ENCODE peak calls at places on chromosome 4, in four cellular contexts. M, Z, I and K are unnamed samples.

GRCh38 chr4:909821-910220 is 22.3 kb downstream of the GAK start:
- DNase-seq in M (no peak), Z (no peak), I (no peak), K (no peak)

GRCh38 chr4:184409911-184410692 is 64.2 kb downstream of the IRF2 start:
- DNase-seq in M (no peak), Z (no peak), I (no peak), K (no peak)

GRCh38 chr4:6632125-6632524 is 8.4 kb upstream of the MRFAP1 start:
- DNase-seq in M (no peak), Z (no peak), I (no peak), K (no peak)

GRCh38 chr4:13544556-13545393 is 467 bp upstream of the NKX3-2 start:
- DNase-seq in M (peak), Z (peak), I (peak), K (peak)

GRCh38 chr4:2292679-2293108 is 30.8 kb upstream of the MXD4 start:
- DNase-seq in M (no peak), Z (no peak), I (no peak), K (no peak)

GRCh38 chr4:156169011-156169410 is 215.3 kb upstream of the CTSO start:
- DNase-seq in M (peak), Z (peak), I (peak), K (peak)

GRCh38 chr4:183289688-183290087 is 30.4 kb downstream of the CLDN22 start:
- DNase-seq in M (no peak), Z (no peak), I (no peak), K (no peak)

GRCh38 chr4:13703096-13703495 is 75.6 kb upstream of the BOD1L1 start:
- DNase-seq in M (no peak), Z (no peak), I (no peak), K (no peak)

GRCh38 chr4:165433529-165433928 is 54.7 kb downstream of the CPE start:
- DNase-seq in M (no peak), Z (no peak), I (peak), K (no peak)

GRCh38 chr4:55075823-55076418 is 49.5 kb downstream of the KDR start:
- DNase-seq in M (no peak), Z (no peak), I (no peak), K (no peak)

GRCh38 chr4:7402526-7402925 is 32.2 kb downstream of the PSAPL1 start:
- DNase-seq in M (no peak), Z (no peak), I (peak), K (no peak)

GRCh38 chr4:186789671-186790070 is 66.0 kb upstream of the FAT1 start:
- DNase-seq in M (no peak), Z (no peak), I (no peak), K (peak)

GRCh38 chr4:48670587-48670986 is 109.5 kb downstream of the FRYL start:
- DNase-seq in M (no peak), Z (no peak), I (no peak), K (no peak)
- H3K4me3 ChIP-seq in M (no peak), Z (no peak), I (no peak), K (no peak)

DNA sequence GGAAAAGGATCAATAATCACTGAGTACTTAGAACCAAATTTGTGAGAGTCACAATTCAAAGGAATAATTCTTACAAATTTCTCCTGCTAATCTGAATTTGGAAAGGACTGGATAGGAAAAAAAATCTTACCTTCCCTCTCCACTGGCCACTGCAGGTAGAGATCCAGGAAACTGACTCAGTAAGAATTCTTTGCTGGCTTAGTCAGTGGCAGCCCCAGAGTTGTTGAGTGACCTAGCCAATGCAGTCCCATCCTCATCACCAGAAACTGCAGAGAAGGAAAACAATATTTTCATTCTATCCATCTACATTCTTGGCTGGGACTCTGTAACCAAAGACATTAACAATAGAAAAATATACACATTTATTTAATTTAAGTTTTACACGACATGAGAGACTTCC is 572.0 kb downstream of the ADGRL3 start:
- DNase-seq in M (no peak), Z (no peak), I (peak), K (no peak)
- H3K4me3 ChIP-seq in M (no peak), Z (no peak), I (no peak), K (no peak)

DNA sequence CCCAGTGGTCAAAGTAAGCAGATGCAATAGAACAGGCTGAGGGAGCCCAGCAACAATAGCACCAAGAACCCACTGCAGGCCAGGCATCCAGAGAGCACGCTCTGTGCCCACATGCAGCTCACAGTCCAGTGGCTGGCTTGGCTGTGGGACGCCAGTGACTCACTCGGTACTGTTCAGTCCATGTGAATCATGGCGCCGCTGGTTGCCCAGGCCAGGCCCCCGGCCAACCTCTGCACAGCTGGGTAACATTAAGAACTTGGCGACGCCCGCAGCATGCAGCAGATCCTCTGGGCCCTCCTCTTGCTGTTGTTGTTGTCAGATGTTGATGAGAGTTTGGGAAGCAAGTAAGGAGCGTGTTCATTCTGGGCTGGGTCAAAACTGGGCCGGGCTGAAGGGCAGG is 60.5 kb downstream of the MSX1 start:
- DNase-seq in M (no peak), Z (no peak), I (peak), K (no peak)
- H3K4me3 ChIP-seq in M (no peak), Z (no peak), I (no peak), K (no peak)

GRCh38 chr4:105093975-105094374 is 52.7 kb upstream of the TET2 start:
- DNase-seq in M (no peak), Z (no peak), I (no peak), K (no peak)

GRCh38 chr4:105092768-105093167 is 53.9 kb upstream of the TET2 start:
- DNase-seq in M (no peak), Z (no peak), I (peak), K (no peak)

GRCh38 chr4:105092356-105092755 is 54.3 kb upstream of the TET2 start:
- DNase-seq in M (no peak), Z (peak), I (peak), K (no peak)

GRCh38 chr4:105088110-105088879 is 58.4 kb upstream of the TET2 start:
- DNase-seq in M (no peak), Z (peak), I (peak), K (peak)
- H3K4me3 ChIP-seq in M (no peak), Z (no peak), I (no peak), K (no peak)

DNA sequence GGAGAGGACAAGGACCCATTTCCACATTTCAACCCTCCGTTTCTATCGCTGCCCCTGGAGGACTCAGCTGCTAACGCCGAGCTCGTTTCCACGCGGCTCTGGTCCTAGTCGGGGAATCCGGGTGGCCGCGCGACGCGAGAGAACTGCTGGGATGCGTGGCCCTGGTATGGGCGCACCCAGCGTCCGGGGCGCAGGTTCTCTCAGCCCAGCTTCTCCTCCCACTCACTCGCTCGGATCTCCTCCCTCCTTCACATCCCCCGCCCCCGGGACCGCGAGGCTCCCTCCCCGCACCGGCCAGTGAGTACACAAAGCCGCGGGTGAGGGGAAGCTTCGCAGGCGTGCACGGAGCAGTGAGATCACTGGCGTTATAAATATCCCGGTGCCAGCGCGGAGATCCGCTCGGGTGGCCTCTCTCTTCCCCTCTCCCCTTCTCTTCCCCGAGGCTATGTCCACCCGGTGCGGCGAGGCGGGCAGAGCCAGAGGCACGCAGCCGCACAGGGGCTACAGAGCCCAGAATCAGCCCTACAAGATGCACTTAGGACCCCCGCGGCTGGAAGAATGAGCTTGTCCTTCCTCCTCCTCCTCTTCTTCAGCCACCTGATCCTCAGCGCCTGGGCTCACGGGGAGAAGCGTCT is at the start of gene FGF5:
- DNase-seq in M (peak), Z (peak), I (peak), K (peak)
- H3K4me3 ChIP-seq in M (peak), Z (peak), I (peak), K (peak)

DNA sequence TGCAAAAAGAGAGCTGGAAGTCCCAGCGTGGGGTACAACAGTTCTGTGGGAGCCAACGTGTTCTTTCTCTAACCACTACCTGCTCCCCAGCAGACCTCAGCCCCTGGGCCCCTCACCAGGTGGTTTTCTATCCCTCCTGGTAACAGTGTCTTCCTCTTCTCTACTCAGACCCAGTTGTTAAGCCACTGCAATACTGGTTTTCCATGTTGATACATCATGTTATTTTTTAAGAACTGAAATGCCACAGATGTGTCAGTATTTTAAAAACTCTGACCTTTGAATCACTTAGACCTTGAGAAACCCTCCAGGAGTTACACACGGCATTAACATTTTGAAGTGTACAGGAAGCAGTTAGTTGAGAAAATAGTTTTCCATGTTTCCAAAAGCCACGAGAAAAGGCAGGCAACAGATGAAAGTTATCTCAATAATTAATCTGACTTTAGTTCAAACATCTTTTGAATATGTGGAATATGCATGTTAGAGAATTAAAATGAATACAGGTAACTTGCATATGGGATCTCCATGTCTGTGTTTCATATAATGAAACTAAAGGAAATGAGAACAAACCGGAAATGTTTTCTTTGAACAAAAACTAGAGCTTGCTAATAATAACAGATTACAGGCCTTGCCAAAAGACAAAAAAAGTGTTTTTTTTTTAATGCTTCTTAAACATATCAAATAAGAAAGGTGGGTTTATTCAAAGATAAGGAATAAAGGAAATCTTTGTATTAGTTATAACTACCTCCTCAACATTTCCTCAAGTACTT is 108.8 kb downstream of the ZNF827 start:
- DNase-seq in M (no peak), Z (no peak), I (no peak), K (no peak)
- H3K4me3 ChIP-seq in M (no peak), Z (no peak), I (no peak), K (no peak)

GRCh38 chr4:125368684-125369083 is 53.9 kb downstream of the FAT4 start:
- DNase-seq in M (no peak), Z (no peak), I (peak), K (no peak)
- H3K4me3 ChIP-seq in M (no peak), Z (peak), I (peak), K (no peak)